ENCODE peak calls at places on chromosomes 12 and 14, in six cellular contexts. X is MM.1S, C is GM23248, U is H1, W is DND-41, V is HepG2. Z is an unnamed sample.

GRCh38 chr12:109761631-109761950 is 48.0 kb downstream of the FAM222A start:
- DNase-seq in X (no peak), C (no peak), U (no peak), W (no peak), V (no peak), Z (no peak)

GRCh38 chr14:49508124-49508523 is 78.1 kb downstream of the RPS29 start:
- DNase-seq in X (no peak), C (no peak), U (no peak), W (no peak), V (no peak), Z (no peak)

GRCh38 chr12:91109148-91109564 is 2.1 kb downstream of the LUM start:
- DNase-seq in X (peak; percentile 55), C (peak; percentile 81), U (peak; percentile 69), W (peak; percentile 42), V (peak; percentile 20), Z (peak; percentile 67)

GRCh38 chr12:121932914-121933521 is 14.6 kb downstream of the CFAP251 start:
- DNase-seq in X (no peak), C (no peak), U (no peak), W (no peak), V (no peak), Z (no peak)

GRCh38 chr14:106843951-106844483 is 1317.6 kb downstream of the TMEM121 start:
- DNase-seq in X (peak; percentile 61), C (no peak), U (no peak), W (peak; percentile 81), V (no peak), Z (no peak)

GRCh38 chr14:51711505-51711904 is 59.8 kb downstream of the FRMD6 start:
- DNase-seq in X (no peak), C (peak; percentile 61), U (no peak), W (no peak), V (no peak), Z (no peak)

GRCh38 chr14:91327661-91328312 is 83.3 kb upstream of the GPR68 start:
- DNase-seq in X (no peak), C (no peak), U (no peak), W (no peak), V (no peak), Z (no peak)

GRCh38 chr12:53051058-53051880 is 1.4 kb downstream of the TNS2 start:
- DNase-seq in X (no peak), C (peak; percentile 91), U (no peak), W (no peak), V (peak; percentile 82), Z (peak; percentile 55)

GRCh38 chr12:32975122-32975521 is 78.5 kb upstream of the PKP2 start:
- DNase-seq in X (no peak), C (no peak), U (no peak), W (no peak), V (no peak), Z (no peak)

GRCh38 chr12:69084816-69085215 is 151.8 kb upstream of the CPM start:
- DNase-seq in X (no peak), C (no peak), U (no peak), W (no peak), V (no peak), Z (no peak)

DNA sequence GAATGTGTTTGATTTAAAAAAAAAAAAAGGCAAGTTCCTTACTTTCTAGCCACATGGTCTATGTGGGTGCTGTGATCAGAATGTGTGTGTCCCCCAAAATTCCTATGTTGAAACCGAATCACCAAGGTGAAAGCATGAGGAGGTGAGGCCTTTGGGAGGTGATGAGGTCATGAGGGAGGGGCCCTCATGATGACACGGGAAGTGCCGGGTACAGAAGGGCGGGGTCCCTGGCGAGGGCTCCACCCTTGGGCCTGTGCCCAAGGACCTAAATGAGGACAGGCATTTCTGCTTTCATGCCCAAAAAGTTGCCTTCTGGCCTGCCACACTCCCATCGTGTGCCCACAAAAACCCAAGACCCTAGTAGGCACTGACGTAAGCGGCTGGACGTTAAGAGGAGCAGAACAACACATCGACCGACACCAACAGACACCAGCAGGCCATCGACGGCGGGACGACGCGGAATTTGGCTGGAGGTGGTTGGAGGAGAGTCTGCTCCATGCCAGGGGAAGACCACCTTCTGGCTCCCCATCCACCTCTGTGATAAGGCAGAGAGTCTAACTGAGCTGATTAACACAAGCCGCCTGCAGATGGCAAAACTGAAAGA is 211.8 kb downstream of the FOXN3 start:
- DNase-seq in X (no peak), C (no peak), U (no peak), W (no peak), V (no peak), Z (no peak)
- H3K4me1 ChIP-seq in X (no peaks in the 10 kb centered on the region), C (peaks cover 8% of the 10 kb centered on the region), U (peaks cover 19% of the 10 kb centered on the region), W (peaks cover 57% of the 10 kb centered on the region), V (no peaks in the 10 kb centered on the region), Z (no peaks in the 10 kb centered on the region)

GRCh38 chr12:104596128-104596799 is 139.5 kb downstream of the CHST11 start:
- DNase-seq in X (no peak), C (peak; percentile 96), U (no peak), W (no peak), V (no peak), Z (peak; percentile 92)

GRCh38 chr12:104598342-104599271 is 141.9 kb downstream of the CHST11 start:
- DNase-seq in X (no peak), C (no peak), U (no peak), W (no peak), V (no peak), Z (no peak)

GRCh38 chr12:104599985-104600712 is 143.4 kb downstream of the CHST11 start:
- DNase-seq in X (no peak), C (no peak), U (no peak), W (no peak), V (no peak), Z (no peak)

GRCh38 chr12:104599272-104599984 is 142.7 kb downstream of the CHST11 start:
- DNase-seq in X (no peak), C (no peak), U (no peak), W (no peak), V (no peak), Z (no peak)

DNA sequence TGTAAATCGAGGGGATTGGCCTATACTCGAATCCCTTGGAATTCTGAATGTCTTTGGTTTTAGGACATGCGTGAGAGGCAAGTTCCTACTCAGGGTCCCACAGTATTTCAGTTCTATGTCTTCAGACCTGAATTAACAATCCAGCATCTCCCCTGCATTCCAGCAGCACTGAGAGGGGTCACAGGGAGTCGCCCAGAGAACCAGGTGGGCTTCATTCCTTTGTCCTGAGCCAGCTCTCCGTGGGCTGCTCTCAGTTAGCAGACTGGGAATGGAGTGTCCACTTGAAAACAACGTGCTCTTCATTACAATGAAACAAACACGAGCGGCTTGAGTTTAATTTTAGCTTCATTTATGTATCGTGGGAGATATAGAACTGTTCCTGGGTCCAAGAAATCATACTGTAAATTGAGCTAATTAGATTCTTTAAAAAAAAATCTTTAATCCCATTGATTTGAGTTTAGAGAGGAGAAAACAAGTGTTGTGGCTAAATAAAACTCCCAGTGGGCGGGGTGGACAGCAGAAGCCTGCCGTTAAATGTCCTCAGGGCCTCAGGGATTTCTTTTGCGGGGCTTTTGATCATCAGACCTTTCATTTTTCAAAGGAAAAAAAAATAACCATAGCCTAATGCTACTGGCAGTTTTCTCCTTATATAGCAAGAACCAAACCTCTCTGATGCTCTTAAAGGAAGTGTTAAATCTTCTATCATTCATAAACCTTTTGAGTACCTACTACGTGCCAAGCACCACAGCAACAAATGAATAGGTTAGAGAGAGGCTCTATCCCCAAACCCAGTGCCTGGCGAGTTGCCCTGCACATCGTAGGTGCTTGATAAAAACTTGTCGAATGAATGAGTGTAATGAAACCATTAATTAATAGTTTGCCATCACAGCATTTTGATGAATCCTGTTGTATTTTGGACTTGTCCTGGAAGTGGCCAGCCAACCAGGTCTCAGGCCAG is 140.4 kb downstream of the CHST11 start:
- DNase-seq in X (no peak), C (no peak), U (no peak), W (no peak), V (no peak), Z (peak; percentile 60)
- H3K9ac ChIP-seq in X (no peak overlapping the region), C (no peak overlapping the region), U (no peak overlapping the region), W (no peak overlapping the region), V (no peak overlapping the region), Z (no peak overlapping the region)

GRCh38 chr14:103102689-103103260 is 8.2 kb downstream of the EXOC3L4 start:
- DNase-seq in X (no peak), C (no peak), U (no peak), W (no peak), V (no peak), Z (no peak)

GRCh38 chr14:103103461-103104388 is 9.2 kb downstream of the EXOC3L4 start:
- DNase-seq in X (no peak), C (peak; percentile 68), U (no peak), W (peak; percentile 46), V (peak; percentile 87), Z (peak; percentile 34)

GRCh38 chr14:103104389-103104653 is 9.8 kb downstream of the EXOC3L4 start:
- DNase-seq in X (no peak), C (no peak), U (no peak), W (no peak), V (no peak), Z (no peak)

GRCh38 chr14:103105580-103106168 is 11.1 kb downstream of the EXOC3L4 start:
- DNase-seq in X (peak; percentile 44), C (no peak), U (no peak), W (peak; percentile 33), V (no peak), Z (no peak)

GRCh38 chr14:103104654-103105511 is 10.4 kb downstream of the EXOC3L4 start:
- DNase-seq in X (peak; percentile 33), C (peak; percentile 55), U (no peak), W (peak; percentile 66), V (no peak), Z (peak; percentile 42)
- TF ChIP-seq EZH2 in X (no peak), C (no peak), U (peak; percentile 51), W (no peak), V (no peak), Z (peak; percentile 22)

GRCh38 chr12:116594325-116595038 is 35.3 kb downstream of the MAP1LC3B2 start:
- DNase-seq in X (no peak), C (no peak), U (no peak), W (peak; percentile 86), V (no peak), Z (no peak)

GRCh38 chr12:116592116-116592637 is 33.0 kb downstream of the MAP1LC3B2 start:
- DNase-seq in X (no peak), C (peak; percentile 35), U (no peak), W (no peak), V (no peak), Z (no peak)

GRCh38 chr12:116590561-116590960 is 31.4 kb downstream of the MAP1LC3B2 start:
- DNase-seq in X (no peak), C (peak; percentile 29), U (no peak), W (no peak), V (peak; percentile 15), Z (no peak)

GRCh38 chr12:116591608-116592115 is 32.5 kb downstream of the MAP1LC3B2 start:
- DNase-seq in X (no peak), C (peak; percentile 54), U (no peak), W (no peak), V (no peak), Z (peak; percentile 52)

DNA sequence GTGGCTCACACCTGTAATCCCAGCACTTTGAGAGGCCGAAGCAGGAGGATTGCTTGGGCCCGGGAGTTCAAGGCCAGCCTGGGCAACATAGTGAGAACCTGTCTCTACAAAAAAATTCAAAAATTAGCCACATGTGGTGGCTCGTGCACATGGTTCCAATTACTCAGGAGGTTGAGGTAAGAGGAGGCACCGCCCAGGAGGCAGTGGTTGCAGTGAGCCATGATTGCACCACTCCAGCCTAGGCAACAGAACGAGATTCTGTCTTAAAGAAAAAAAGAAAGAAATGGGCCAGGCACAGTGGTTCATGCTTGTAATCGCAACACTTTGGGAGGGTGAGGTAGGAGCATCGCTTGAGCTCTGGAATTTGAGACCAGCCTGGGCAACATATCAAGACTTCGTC is 33.5 kb downstream of the MAP1LC3B2 start:
- DNase-seq in X (no peak), C (peak; percentile 88), U (no peak), W (no peak), V (no peak), Z (no peak)
- H3K4me1 ChIP-seq in X (no peaks in the 10 kb centered on the region), C (peaks cover 29% of the 10 kb centered on the region), U (no peaks in the 10 kb centered on the region), W (peaks cover 24% of the 10 kb centered on the region), V (peaks cover 19% of the 10 kb centered on the region), Z (no peaks in the 10 kb centered on the region)

GRCh38 chr14:68146812-68147211 is 327.2 kb downstream of the RAD51B start:
- DNase-seq in X (no peak), C (peak; percentile 96), U (no peak), W (no peak), V (no peak), Z (peak; percentile 99)
- H3K9ac ChIP-seq in X (no peak overlapping the region), C (peak overlapping the region; percentile 58), U (no peak overlapping the region), W (no peak overlapping the region), V (no peak overlapping the region), Z (no peak overlapping the region)

Z was measured in fibroblast of lung.